ENCODE peak calls at places on chromosomes 11 and 22, in eight cellular contexts. K is mammary epithelial cell, F is nephron progenitor cell, U is chondrocyte, P is HFFc6, C is A549, W is AG04450, H is esophagus muscularis mucosa. M is an unnamed sample.

GRCh38 chr11:14764899-14765527 is 121.4 kb downstream of the PDE3B start:
- DNase-seq in K (peak), F (no peak), U (no peak), P (peak), C (no peak), W (no peak), H (no peak), M (no peak)

GRCh38 chr11:75481602-75482309 is 44.0 kb downstream of the GDPD5 start:
- DNase-seq in K (no peak), F (no peak), U (no peak), P (no peak), C (no peak), W (no peak), H (no peak), M (no peak)

GRCh38 chr11:16843307-16843706 is 104.9 kb downstream of the C11orf58 start:
- DNase-seq in K (no peak), F (no peak), U (no peak), P (no peak), C (peak), W (no peak), H (no peak), M (no peak)

GRCh38 chr11:359181-359714 is 10.1 kb upstream of the B4GALNT4 start:
- DNase-seq in K (peak), F (no peak), U (peak), P (no peak), C (no peak), W (no peak), H (no peak), M (no peak)

GRCh38 chr11:61281581-61282250 is 13.4 kb downstream of the VWCE start:
- DNase-seq in K (peak), F (peak), U (peak), P (no peak), C (peak), W (no peak), H (no peak), M (no peak)

GRCh38 chr11:44264126-44264749 is 45.7 kb downstream of the ALX4 start:
- DNase-seq in K (no peak), F (no peak), U (no peak), P (no peak), C (no peak), W (no peak), H (no peak), M (no peak)

GRCh38 chr11:117654856-117655255 is 142.2 kb downstream of the DSCAML1 start:
- DNase-seq in K (no peak), F (no peak), U (no peak), P (no peak), C (no peak), W (no peak), H (no peak), M (no peak)

GRCh38 chr22:32473388-32473952 is 1.1 kb upstream of the FBXO7 start:
- DNase-seq in K (peak), F (peak), U (no peak), P (peak), C (peak), W (peak), H (peak), M (no peak)

GRCh38 chr11:64305691-64306562 is 603 bp downstream of the ESRRA start:
- DNase-seq in K (peak), F (peak), U (peak), P (no peak), C (peak), W (no peak), H (peak), M (no peak)

GRCh38 chr11:19785265-19785664 is 72.6 kb downstream of the NAV2 start:
- DNase-seq in K (no peak), F (no peak), U (no peak), P (no peak), C (no peak), W (no peak), H (no peak), M (no peak)

GRCh38 chr11:129402196-129402595 is 26.5 kb downstream of the BARX2 start:
- DNase-seq in K (no peak), F (no peak), U (no peak), P (no peak), C (no peak), W (no peak), H (no peak), M (no peak)

GRCh38 chr11:66996609-66997273 is 21.6 kb downstream of the C11orf86 start:
- DNase-seq in K (no peak), F (no peak), U (no peak), P (peak), C (peak), W (peak), H (no peak), M (no peak)

GRCh38 chr11:44066732-44067131 is 662 bp downstream of the ACCS start:
- DNase-seq in K (peak), F (no peak), U (no peak), P (peak), C (peak), W (peak), H (no peak), M (no peak)

GRCh38 chr11:12273618-12273995 is 103.8 kb upstream of the PARVA start:
- DNase-seq in K (no peak), F (no peak), U (no peak), P (no peak), C (no peak), W (no peak), H (no peak), M (no peak)

GRCh38 chr11:29962243-29962642 is 54.6 kb downstream of the KCNA4 start:
- DNase-seq in K (peak), F (peak), U (no peak), P (no peak), C (peak), W (no peak), H (no peak), M (no peak)

GRCh38 chr11:73323464-73323863 is 15.4 kb downstream of the ARHGEF17 start:
- DNase-seq in K (no peak), F (peak), U (no peak), P (peak), C (no peak), W (no peak), H (no peak), M (no peak)

GRCh38 chr22:32378703-32379272 is 21.1 kb downstream of the RFPL3 start:
- DNase-seq in K (peak), F (peak), U (no peak), P (peak), C (peak), W (no peak), H (no peak), M (no peak)

GRCh38 chr11:110075087-110075821 is 17.9 kb upstream of the ZC3H12C start:
- DNase-seq in K (no peak), F (no peak), U (no peak), P (no peak), C (no peak), W (no peak), H (no peak), M (no peak)

GRCh38 chr11:62295504-62295903 is 3.4 kb downstream of the SCGB1D4 start:
- DNase-seq in K (peak), F (peak), U (no peak), P (no peak), C (peak), W (no peak), H (no peak), M (no peak)

GRCh38 chr11:44985721-44986120 is 35.0 kb upstream of the TP53I11 start:
- DNase-seq in K (no peak), F (no peak), U (no peak), P (no peak), C (no peak), W (no peak), H (no peak), M (no peak)

GRCh38 chr22:43298062-43298801 is 44.9 kb downstream of the SCUBE1 start:
- DNase-seq in K (no peak), F (no peak), U (no peak), P (no peak), C (no peak), W (no peak), H (no peak), M (no peak)

GRCh38 chr11:130188585-130189347 is 29.2 kb downstream of the ST14 start:
- DNase-seq in K (no peak), F (no peak), U (no peak), P (no peak), C (no peak), W (no peak), H (no peak), M (no peak)

GRCh38 chr11:59263225-59263894 is 50.6 kb upstream of the MPEG1 start:
- DNase-seq in K (peak), F (peak), U (no peak), P (no peak), C (no peak), W (no peak), H (peak), M (no peak)

GRCh38 chr11:78564037-78564888 is 10.4 kb downstream of the NARS2 start:
- DNase-seq in K (peak), F (peak), U (no peak), P (peak), C (peak), W (peak), H (no peak), M (no peak)

GRCh38 chr11:31720666-31721199 is 90.4 kb downstream of the PAX6 start:
- DNase-seq in K (no peak), F (no peak), U (no peak), P (no peak), C (no peak), W (no peak), H (no peak), M (no peak)

GRCh38 chr11:35919244-35919643 is 24.6 kb upstream of the LDLRAD3 start:
- DNase-seq in K (peak), F (no peak), U (no peak), P (no peak), C (no peak), W (no peak), H (no peak), M (no peak)

GRCh38 chr22:47192106-47192650 is 429.7 kb downstream of the TBC1D22A start:
- DNase-seq in K (no peak), F (no peak), U (peak), P (no peak), C (no peak), W (no peak), H (no peak), M (no peak)

DNA sequence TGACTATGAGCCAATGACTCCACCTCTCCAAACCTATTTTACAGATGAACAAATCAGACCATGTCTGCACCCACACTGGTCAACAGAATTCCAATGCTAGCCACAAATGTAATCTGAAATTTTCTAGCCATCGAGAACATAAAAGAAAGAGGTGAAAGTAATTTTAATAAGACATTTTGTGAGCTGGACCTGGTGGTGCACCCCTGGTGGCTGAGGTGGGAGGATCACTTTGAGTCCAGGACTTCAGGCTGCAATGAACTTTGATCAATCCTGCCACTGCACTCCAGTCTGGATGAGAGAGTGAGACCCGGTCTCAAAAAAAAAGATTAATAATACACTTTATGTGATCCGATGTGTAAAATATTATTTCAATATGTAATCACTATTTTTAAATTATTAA is 9.4 kb upstream of the RNF185 start:
- DNase-seq in K (no peak), F (no peak), U (no peak), P (no peak), C (no peak), W (no peak), H (no peak), M (no peak)
- TF ChIP-seq CTCF in K (peak), F (peak), U (peak), P (peak), C (peak), W (peak), H (no peak), M (peak)

GRCh38 chr11:132123854-132124835 is 753.7 kb downstream of the NTM start:
- DNase-seq in K (no peak), F (no peak), U (no peak), P (no peak), C (no peak), W (no peak), H (no peak), M (no peak)
- TF ChIP-seq CTCF in K (peak), F (no peak), U (peak), P (peak), C (no peak), W (no peak), H (no peak), M (peak)

GRCh38 chr11:112961751-112962747 is 829 bp downstream of the NCAM1 start:
- DNase-seq in K (no peak), F (peak), U (peak), P (no peak), C (no peak), W (no peak), H (no peak), M (no peak)

GRCh38 chr11:112963368-112963955 is 2.2 kb downstream of the NCAM1 start:
- DNase-seq in K (no peak), F (peak), U (no peak), P (no peak), C (no peak), W (no peak), H (no peak), M (no peak)

GRCh38 chr11:112961146-112961668 is at the start of gene NCAM1:
- DNase-seq in K (peak), F (peak), U (peak), P (no peak), C (peak), W (no peak), H (no peak), M (no peak)

GRCh38 chr11:112962854-112963367 is 1.7 kb downstream of the NCAM1 start:
- DNase-seq in K (no peak), F (peak), U (peak), P (no peak), C (no peak), W (no peak), H (no peak), M (no peak)

GRCh38 chr11:112958670-112959069 is 2.5 kb upstream of the NCAM1 start:
- DNase-seq in K (peak), F (no peak), U (no peak), P (peak), C (peak), W (no peak), H (no peak), M (no peak)
- TF ChIP-seq CTCF in K (no peak), F (no peak), U (peak), P (no peak), C (no peak), W (no peak), H (no peak), M (peak)

GRCh38 chr11:107563702-107564101 is 1.8 kb downstream of the ALKBH8 start:
- DNase-seq in K (peak), F (peak), U (no peak), P (peak), C (peak), W (no peak), H (no peak), M (no peak)
- TF ChIP-seq CTCF in K (peak), F (peak), U (peak), P (peak), C (peak), W (peak), H (peak), M (peak)